ENCODE peak calls at places on chromosomes 13 and 19, in eight cellular contexts. C is uterus, Z is tibial nerve, X is body of pancreas, A is heart left ventricle, K is transverse colon, O is GM12878, J is A549. T is an unnamed sample.

GRCh38 chr13:33194820-33195692 is 90.5 kb downstream of the STARD13 start:
- DNase-seq in X (peak; percentile 87), A (peak; percentile 42), J (no peak), O (peak; percentile 99), Z (peak; percentile 42), K (no peak), C (peak; percentile 60), T (no peak)

GRCh38 chr13:46648166-46648607 is 95.2 kb downstream of the LRCH1 start:
- DNase-seq in J (no peak), O (no peak), Z (no peak), X (peak; percentile 66), K (peak; percentile 64), C (no peak), A (no peak), T (peak; percentile 35)

GRCh38 chr19:45499196-45500180 is 1.2 kb downstream of the PPM1N start:
- DNase-seq in X (peak; percentile 44), C (no peak), A (no peak), Z (peak; percentile 43), J (no peak), O (no peak), K (peak; percentile 68), T (peak; percentile 82)

GRCh38 chr13:45876781-45877180 is 25.2 kb upstream of the SIAH3 start:
- DNase-seq in J (no peak), O (no peak), Z (no peak), K (no peak), X (no peak), A (no peak), C (no peak), T (no peak)

GRCh38 chr19:42332059-42332458 is 6.6 kb downstream of the MEGF8 start:
- DNase-seq in J (no peak), O (no peak), X (no peak), Z (no peak), K (no peak), A (peak; percentile 62), C (no peak), T (no peak)

GRCh38 chr19:21491161-21491560 is 14.2 kb upstream of the ZNF429 start:
- DNase-seq in K (no peak), Z (no peak), C (no peak), J (no peak), X (no peak), O (no peak), A (no peak), T (no peak)

GRCh38 chr13:78183737-78184136 is 265.1 kb upstream of the EDNRB start:
- DNase-seq in X (no peak), K (no peak), O (no peak), A (no peak), Z (no peak), C (no peak), J (no peak), T (no peak)

GRCh38 chr19:36573948-36574726 is 1.0 kb upstream of the ZNF529 start:
- DNase-seq in A (no peak), K (peak; percentile 7), C (no peak), X (peak; percentile 35), Z (no peak), J (no peak), O (no peak), T (no peak)

GRCh38 chr13:112859817-112860190 is 109.2 kb upstream of the MCF2L start:
- DNase-seq in C (peak; percentile 52), J (no peak), X (peak; percentile 28), Z (peak; percentile 65), O (no peak), A (no peak), K (no peak), T (no peak)

GRCh38 chr13:20349564-20350379 is 117.7 kb upstream of the GJB6 start:
- DNase-seq in K (no peak), J (no peak), O (no peak), C (no peak), Z (peak; percentile 92), X (no peak), A (no peak), T (no peak)

GRCh38 chr13:41019027-41019487 is at the start of gene ELF1:
- DNase-seq in K (peak; percentile 76), O (peak; percentile 88), Z (peak; percentile 40), J (peak; percentile 50), C (peak; percentile 36), A (peak; percentile 43), X (peak; percentile 83), T (no peak)

GRCh38 chr19:41431426-41432386 is 4.5 kb upstream of the B3GNT8 start:
- DNase-seq in Z (no peak), A (peak; percentile 92), J (no peak), C (no peak), X (peak; percentile 53), K (no peak), O (no peak), T (peak; percentile 89)

GRCh38 chr13:101919541-101920306 is 467.2 kb downstream of the ITGBL1 start:
- DNase-seq in J (no peak), X (no peak), K (no peak), C (no peak), O (no peak), Z (no peak), A (peak; percentile 37), T (no peak)

GRCh38 chr13:36421447-36421846 is 10.8 kb upstream of the CCNA1 start:
- DNase-seq in X (no peak), J (no peak), O (no peak), K (no peak), A (no peak), C (no peak), Z (no peak), T (no peak)

GRCh38 chr13:42836930-42837329 is 55.5 kb downstream of the FAM216B start:
- DNase-seq in J (peak; percentile 3), A (no peak), C (no peak), Z (no peak), X (peak; percentile 44), O (no peak), K (peak; percentile 12), T (no peak)

GRCh38 chr13:110388141-110388943 is 81.3 kb downstream of the COL4A2 start:
- DNase-seq in A (peak; percentile 72), O (no peak), X (no peak), K (peak; percentile 52), Z (no peak), J (no peak), C (peak; percentile 83), T (no peak)
- TF ChIP-seq POLR2A in A (peak; percentile 26), O (no peak), X (no peak), K (no peak), Z (no peak), J (no peak), C (no peak), T (no peak)

GRCh38 chr19:14497347-14497921 is 1.5 kb upstream of the GIPC1 start:
- DNase-seq in Z (no peak), K (peak; percentile 77), C (no peak), J (no peak), A (no peak), O (no peak), X (no peak), T (peak; percentile 64)

GRCh38 chr19:14496849-14497346 is 971 bp upstream of the GIPC1 start:
- DNase-seq in Z (no peak), K (no peak), J (no peak), C (no peak), A (no peak), O (no peak), X (no peak), T (no peak)

GRCh38 chr19:14495678-14496028 is 274 bp downstream of the GIPC1 start:
- DNase-seq in O (no peak), J (no peak), X (no peak), K (no peak), Z (no peak), C (no peak), A (no peak), T (peak; percentile 41)

GRCh38 chr19:14494910-14495677 is 833 bp downstream of the GIPC1 start:
- DNase-seq in J (no peak), O (no peak), A (no peak), K (no peak), X (no peak), Z (no peak), C (no peak), T (no peak)

DNA sequence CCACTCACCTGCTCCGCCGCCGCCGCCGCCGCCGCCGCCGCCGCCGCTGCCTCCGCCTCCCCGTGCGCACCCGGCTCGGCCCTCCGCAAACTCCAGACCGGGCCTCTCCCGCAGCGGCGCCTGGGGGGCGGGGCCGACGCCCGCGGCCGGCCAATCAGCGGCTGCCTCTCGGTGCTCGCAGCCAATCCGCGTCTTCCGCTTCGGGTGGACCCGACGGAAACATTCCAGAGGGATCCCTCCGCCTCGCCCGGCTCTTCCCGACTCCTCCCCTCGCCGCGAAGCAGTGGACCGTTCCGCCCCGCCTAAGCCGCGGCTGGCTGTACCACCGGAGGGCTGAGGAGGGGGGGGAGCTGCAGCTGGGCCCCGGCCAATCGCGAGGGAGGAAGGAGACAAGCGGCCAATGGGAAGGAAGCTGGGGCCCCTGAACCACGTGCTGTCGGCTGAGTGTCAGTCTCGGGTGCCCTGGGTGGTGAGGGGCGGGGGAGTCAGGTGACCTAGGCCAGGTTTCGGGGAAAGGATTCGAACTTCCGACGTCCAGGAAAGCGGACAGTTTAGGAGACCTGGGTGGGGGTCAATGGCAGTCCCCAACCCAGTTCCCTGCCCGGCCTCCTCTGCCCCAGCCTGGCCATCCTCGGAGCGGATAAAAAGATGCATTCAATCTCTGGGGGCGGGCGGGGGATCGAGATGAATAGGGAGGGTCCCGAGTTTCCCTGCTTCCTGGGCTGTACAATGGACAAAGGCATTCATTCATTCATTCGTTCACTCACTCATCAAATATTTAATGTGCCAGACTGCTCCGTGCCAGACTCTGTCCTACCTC is at the start of gene GIPC1:
- DNase-seq in Z (peak; percentile 86), O (peak; percentile 32), J (peak; percentile 96), K (peak; percentile 97), C (peak; percentile 96), A (peak; percentile 98), X (peak; percentile 97), T (peak; percentile 96)
- TF ChIP-seq POLR2A in Z (peak; percentile 32), O (peak; percentile 30), J (no peak), K (peak; percentile 43), C (peak; percentile 45), A (peak; percentile 53), X (peak; percentile 34), T (peak; percentile 69)

DNA sequence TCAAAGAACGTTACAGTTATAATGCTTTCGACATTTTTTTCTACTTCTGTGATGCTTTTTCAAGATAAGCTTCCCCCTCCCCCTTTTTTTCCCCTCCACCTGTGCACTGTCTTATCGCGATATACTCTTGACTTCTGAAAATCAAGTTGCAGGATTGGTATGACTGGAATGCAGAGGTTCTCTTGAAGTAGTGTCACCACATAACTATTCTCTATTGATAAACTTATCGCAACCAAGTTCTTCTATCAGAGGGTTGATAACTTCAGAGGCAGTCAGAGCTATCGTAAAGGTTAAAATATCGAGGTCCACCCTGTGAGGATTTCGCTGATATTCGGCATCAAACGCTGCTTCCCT is 819 bp downstream of the EID2 start:
- DNase-seq in C (no peak), J (peak; percentile 78), A (no peak), X (no peak), K (no peak), O (no peak), Z (no peak), T (no peak)
- TF ChIP-seq POLR2A in C (no peak), J (no peak), A (no peak), X (no peak), K (no peak), O (no peak), Z (no peak), T (no peak)

DNA sequence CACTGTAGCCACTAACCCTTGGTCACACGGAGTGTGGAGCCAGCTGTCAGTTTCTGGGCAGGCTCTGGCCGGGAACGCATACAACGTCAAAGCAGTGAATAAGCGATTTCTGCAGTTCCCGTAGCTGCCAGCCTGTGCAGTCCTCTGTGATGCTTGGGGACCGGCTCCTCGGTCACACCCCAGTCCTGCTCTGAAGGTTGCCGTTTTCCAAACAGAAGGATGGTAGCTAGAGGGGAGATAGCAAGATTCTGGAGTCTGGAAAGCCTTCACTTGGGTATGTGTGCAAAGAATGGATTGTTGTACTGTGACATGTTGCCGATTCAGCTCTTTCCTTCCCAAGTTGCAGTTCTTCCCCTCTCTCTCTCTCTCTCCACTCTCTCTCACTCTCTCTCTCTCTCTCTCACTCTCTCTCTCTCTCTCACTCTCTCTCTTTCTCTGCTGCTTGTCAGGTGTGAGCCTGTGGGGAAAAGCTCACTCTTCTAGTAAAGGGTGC is 38.7 kb upstream of the C1QTNF9 start:
- DNase-seq in J (no peak), X (peak; percentile 82), O (peak; percentile 38), K (peak; percentile 62), A (peak; percentile 85), Z (peak; percentile 49), C (peak; percentile 36), T (peak; percentile 86)
- TF ChIP-seq POLR2A in J (no peak), X (no peak), O (peak; percentile 77), K (peak; percentile 36), A (no peak), Z (no peak), C (no peak), T (peak; percentile 42)

T was measured in right lobe of liver.